ENCODE peak calls at places on chromosome 5, in eight cellular contexts. A is mucosa of gallbladder, O is AG09309, V is HCEC 1CT, D is MCF 10A, I is NAMALWA, X is activated gamma-delta T cell treated with Interleukin-2 at 50 U/mL for 16 hours, U is GM03348. G is an unnamed sample.

GRCh38 chr5:169746147-169746694 is 109.1 kb downstream of the DOCK2 start:
- DNase-seq in A (no peak), O (no peak), V (no peak), D (no peak), I (no peak), X (no peak), U (no peak), G (no peak)

GRCh38 chr5:127417534-127417933 is 99.9 kb upstream of the PRRC1 start:
- DNase-seq in A (no peak), O (no peak), V (no peak), D (no peak), I (no peak), X (no peak), U (no peak), G (no peak)

GRCh38 chr5:165130656-165131055 is 1625.2 kb downstream of the MAT2B start:
- DNase-seq in A (no peak), O (no peak), V (peak; percentile 31), D (peak; percentile 17), I (no peak), X (no peak), U (no peak), G (no peak)

GRCh38 chr5:154385236-154385512 is 60.6 kb upstream of the SAP30L start:
- DNase-seq in A (no peak), O (no peak), V (no peak), D (no peak), I (peak; percentile 63), X (peak; percentile 29), U (no peak), G (no peak)

GRCh38 chr5:40429258-40430111 is 250.2 kb upstream of the PTGER4 start:
- DNase-seq in A (no peak), O (no peak), V (peak; percentile 72), D (peak; percentile 59), I (no peak), X (no peak), U (peak; percentile 6), G (no peak)

GRCh38 chr5:64229163-64229774 is 63.6 kb downstream of the RNF180 start:
- DNase-seq in A (no peak), O (no peak), V (peak; percentile 28), D (peak; percentile 49), I (peak; percentile 61), X (no peak), U (peak; percentile 64), G (no peak)

GRCh38 chr5:78647411-78647818 is 1.2 kb downstream of the LHFPL2 start:
- DNase-seq in A (no peak), O (no peak), V (peak; percentile 40), D (peak; percentile 41), I (no peak), X (no peak), U (peak; percentile 36), G (no peak)

GRCh38 chr5:1772634-1773033 is 27.0 kb downstream of the MRPL36 start:
- DNase-seq in A (no peak), O (no peak), V (peak; percentile 47), D (peak; percentile 60), I (peak; percentile 74), X (no peak), U (peak; percentile 73), G (peak; percentile 40)

GRCh38 chr5:35138232-35138631 is 90.5 kb upstream of the AGXT2 start:
- DNase-seq in A (no peak), O (peak; percentile 55), V (peak; percentile 87), D (no peak), I (no peak), X (no peak), U (peak; percentile 64), G (no peak)

GRCh38 chr5:145493435-145493834 is 341.7 kb downstream of the PRELID2 start:
- DNase-seq in A (no peak), O (no peak), V (no peak), D (peak; percentile 20), I (no peak), X (no peak), U (no peak), G (no peak)

GRCh38 chr5:67221487-67222242 is 25.1 kb upstream of the CD180 start:
- DNase-seq in A (no peak), O (no peak), V (no peak), D (no peak), I (no peak), X (peak; percentile 41), U (no peak), G (no peak)

GRCh38 chr5:73363911-73364730 is 84.5 kb downstream of the FOXD1 start:
- DNase-seq in A (no peak), O (peak; percentile 74), V (peak; percentile 70), D (peak; percentile 82), I (no peak), X (no peak), U (peak; percentile 85), G (no peak)

GRCh38 chr5:14399054-14399657 is 182.4 kb upstream of the OTULINL start:
- DNase-seq in A (no peak), O (peak; percentile 27), V (peak; percentile 52), D (peak; percentile 64), I (peak; percentile 68), X (no peak), U (peak; percentile 64), G (peak; percentile 39)

GRCh38 chr5:74538206-74538661 is 102.3 kb downstream of the ENC1 start:
- DNase-seq in A (peak; percentile 36), O (peak; percentile 69), V (peak; percentile 88), D (peak; percentile 80), I (no peak), X (no peak), U (peak; percentile 73), G (peak; percentile 42)

GRCh38 chr5:125630260-125630659 is 792.9 kb upstream of the GRAMD2B start:
- DNase-seq in A (no peak), O (no peak), V (no peak), D (no peak), I (no peak), X (no peak), U (no peak), G (no peak)

GRCh38 chr5:11180890-11181289 is 419.9 kb upstream of the DAP start:
- DNase-seq in A (no peak), O (no peak), V (no peak), D (no peak), I (no peak), X (no peak), U (no peak), G (no peak)

GRCh38 chr5:80182802-80183645 is 72.8 kb downstream of the SERINC5 start:
- DNase-seq in A (no peak), O (no peak), V (no peak), D (no peak), I (peak; percentile 74), X (no peak), U (no peak), G (peak; percentile 61)

GRCh38 chr5:14818931-14819790 is 52.4 kb downstream of the ANKH start:
- DNase-seq in A (no peak), O (no peak), V (peak; percentile 14), D (peak; percentile 58), I (no peak), X (no peak), U (no peak), G (no peak)

GRCh38 chr5:54774281-54775171 is 210.9 kb downstream of the ESM1 start:
- DNase-seq in A (peak; percentile 27), O (no peak), V (peak; percentile 24), D (no peak), I (no peak), X (no peak), U (peak; percentile 65), G (no peak)

GRCh38 chr5:139282195-139282557 is 11.4 kb upstream of the MATR3 start:
- DNase-seq in A (no peak), O (no peak), V (peak; percentile 54), D (peak; percentile 53), I (no peak), X (no peak), U (no peak), G (no peak)

GRCh38 chr5:177430146-177430951 is 3.9 kb downstream of the GRK6 start:
- DNase-seq in A (no peak), O (no peak), V (no peak), D (no peak), I (peak; percentile 81), X (no peak), U (no peak), G (no peak)

GRCh38 chr5:149645725-149646124 is 64.4 kb downstream of the ARHGEF37 start:
- DNase-seq in A (no peak), O (no peak), V (no peak), D (no peak), I (no peak), X (no peak), U (no peak), G (no peak)

GRCh38 chr5:65076251-65076869 is 307.6 kb downstream of the CWC27 start:
- DNase-seq in A (peak; percentile 51), O (peak; percentile 46), V (peak; percentile 79), D (peak; percentile 72), I (peak; percentile 88), X (peak; percentile 45), U (peak; percentile 61), G (peak; percentile 56)

GRCh38 chr5:154646841-154647759 is 108.1 kb upstream of the LARP1 start:
- DNase-seq in A (peak; percentile 76), O (no peak), V (no peak), D (no peak), I (no peak), X (peak; percentile 34), U (no peak), G (peak; percentile 92)

GRCh38 chr5:149221731-149222342 is 49.8 kb upstream of the AFAP1L1 start:
- DNase-seq in A (no peak), O (no peak), V (peak; percentile 37), D (no peak), I (no peak), X (no peak), U (no peak), G (no peak)

GRCh38 chr5:149268928-149269557 is 2.6 kb upstream of the AFAP1L1 start:
- DNase-seq in A (no peak), O (no peak), V (peak; percentile 62), D (peak; percentile 84), I (peak; percentile 69), X (no peak), U (peak; percentile 72), G (peak; percentile 47)

GRCh38 chr5:96855041-96855872 is 21.0 kb upstream of the ERAP2 start:
- DNase-seq in A (no peak), O (peak; percentile 61), V (peak; percentile 58), D (peak; percentile 20), I (no peak), X (no peak), U (peak; percentile 26), G (no peak)

GRCh38 chr5:150034677-150035076 is 34.1 kb downstream of the HMGXB3 start:
- DNase-seq in A (no peak), O (peak; percentile 63), V (peak; percentile 90), D (no peak), I (no peak), X (no peak), U (peak; percentile 81), G (no peak)

GRCh38 chr5:16418471-16418922 is 47.1 kb downstream of the ZNF622 start:
- DNase-seq in A (no peak), O (no peak), V (no peak), D (no peak), I (no peak), X (no peak), U (no peak), G (no peak)

GRCh38 chr5:72920690-72921089 is 35.2 kb upstream of the FCHO2 start:
- DNase-seq in A (no peak), O (no peak), V (peak; percentile 60), D (peak; percentile 45), I (peak; percentile 46), X (no peak), U (peak; percentile 28), G (no peak)

G was measured in Caco-2.